ENCODE peak calls at places on chromosome 2, in six cellular contexts. S, G, T, J, Q and B are unnamed samples.

GRCh38 chr2:30267161-30267568 is 35.8 kb downstream of the LBH start:
- DNase-seq in Q (no peak), G (no peak), T (peak), J (no peak), S (no peak), B (no peak)

GRCh38 chr2:8214221-8214620 is 467.6 kb upstream of the ID2 start:
- DNase-seq in G (peak), T (peak), S (no peak), J (peak), Q (no peak), B (no peak)

GRCh38 chr2:184945306-184945705 is 347.0 kb downstream of the ZNF804A start:
- DNase-seq in Q (no peak), T (no peak), J (no peak), S (no peak), G (no peak), B (no peak)

GRCh38 chr2:240259201-240259923 is 118.9 kb upstream of the OTOS start:
- DNase-seq in G (no peak), S (peak), T (no peak), Q (no peak), J (no peak), B (no peak)

GRCh38 chr2:127014630-127015029 is 92.3 kb downstream of the BIN1 start:
- DNase-seq in J (peak), S (no peak), T (peak), G (peak), Q (peak), B (no peak)

GRCh38 chr2:28048341-28048740 is 157.8 kb downstream of the BABAM2 start:
- DNase-seq in S (no peak), T (no peak), Q (no peak), J (no peak), G (peak), B (no peak)

GRCh38 chr2:210913461-210913860 is 357.1 kb downstream of the CPS1 start:
- DNase-seq in T (no peak), Q (peak), G (no peak), J (peak), S (no peak), B (no peak)

GRCh38 chr2:171794918-171795317 is 99.1 kb downstream of the SLC25A12 start:
- DNase-seq in J (no peak), S (no peak), T (no peak), Q (no peak), G (no peak), B (no peak)

GRCh38 chr2:143128681-143129580 is at the start of gene ARHGAP15:
- DNase-seq in G (no peak), Q (no peak), J (no peak), S (no peak), T (peak), B (no peak)

GRCh38 chr2:62010632-62011276 is 105.3 kb downstream of the COMMD1 start:
- DNase-seq in G (no peak), S (no peak), Q (no peak), T (peak), J (no peak), B (no peak)

GRCh38 chr2:218332288-218332687 is 24.4 kb upstream of the CATIP start:
- DNase-seq in S (no peak), Q (no peak), G (no peak), T (no peak), J (no peak), B (no peak)